ENCODE peak calls at places on chromosome 11, in seven cellular contexts. D is stimulated activated CD4-positive, alpha-beta T cell treated with anti-CD3 and anti-CD28 coated beads, Interleukin-4, amount 100 ng/mL, for 1 hour; J is NCI-H187 treated with DMSO at 0.1 percent for 48 hours; F is HCEC 1CT; W is left cardiac atrium; N is naive thymus-derived CD4-positive, alpha-beta T cell; G is Panc1. K is an unnamed sample.

GRCh38 chr11:8261921-8262551 is 1.6 kb downstream of the LMO1 start:
- DNase-seq in D (no peak), J (no peak), F (no peak), W (no peak), N (no peak), G (no peak), K (no peak)

GRCh38 chr11:73099512-73100266 is 42.4 kb downstream of the FCHSD2 start:
- DNase-seq in D (no peak), J (no peak), F (no peak), W (no peak), N (no peak), G (no peak), K (no peak)

GRCh38 chr11:17720796-17721171 is 1.4 kb downstream of the MYOD1 start:
- DNase-seq in D (no peak), J (no peak), F (no peak), W (no peak), N (no peak), G (no peak), K (no peak)

GRCh38 chr11:12263141-12263693 is 114.2 kb upstream of the PARVA start:
- DNase-seq in D (no peak), J (no peak), F (no peak), W (no peak), N (no peak), G (no peak), K (no peak)

GRCh38 chr11:32602657-32603410 is 19.2 kb downstream of the EIF3M start:
- DNase-seq in D (no peak), J (no peak), F (no peak), W (no peak), N (no peak), G (no peak), K (no peak)

GRCh38 chr11:118897721-118898310 is 14.1 kb downstream of the CXCR5 start:
- DNase-seq in D (no peak), J (no peak), F (no peak), W (no peak), N (no peak), G (no peak), K (no peak)

GRCh38 chr11:15481871-15482270 is 367.1 kb downstream of the INSC start:
- DNase-seq in D (no peak), J (no peak), F (no peak), W (no peak), N (no peak), G (no peak), K (no peak)

GRCh38 chr11:116986521-116987105 is 111.6 kb downstream of the SIK3 start:
- DNase-seq in D (no peak), J (no peak), F (peak), W (no peak), N (no peak), G (peak), K (no peak)

GRCh38 chr11:65043881-65044501 is 3.0 kb downstream of the SAC3D1 start:
- DNase-seq in D (no peak), J (no peak), F (peak), W (peak), N (no peak), G (no peak), K (no peak)

GRCh38 chr11:134252539-134253188 is 488 bp downstream of the THYN1 start:
- DNase-seq in D (peak), J (no peak), F (peak), W (peak), N (no peak), G (no peak), K (peak)

GRCh38 chr11:14582835-14583234 is 60.8 kb upstream of the PDE3B start:
- DNase-seq in D (no peak), J (no peak), F (no peak), W (peak), N (no peak), G (no peak), K (no peak)

GRCh38 chr11:37505406-37505805 is 907.4 kb upstream of the RAG2 start:
- DNase-seq in D (no peak), J (no peak), F (no peak), W (no peak), N (no peak), G (no peak), K (no peak)

GRCh38 chr11:534592-535518 is 521 bp downstream of the HRAS start:
- DNase-seq in D (no peak), J (no peak), F (no peak), W (peak), N (no peak), G (no peak), K (no peak)

GRCh38 chr11:76787911-76788596 is 4.9 kb downstream of the TSKU start:
- DNase-seq in D (no peak), J (no peak), F (no peak), W (no peak), N (no peak), G (no peak), K (no peak)

GRCh38 chr11:69192282-69192681 is 36.5 kb downstream of the SMIM38 start:
- DNase-seq in D (no peak), J (no peak), F (no peak), W (no peak), N (no peak), G (no peak), K (no peak)

GRCh38 chr11:120807414-120808150 is 216.3 kb upstream of the TBCEL start:
- DNase-seq in D (no peak), J (no peak), F (peak), W (no peak), N (no peak), G (peak), K (peak)

K was measured in glomerular endothelial cell.